ENCODE peak calls at places on chromosomes 2 and 18, in four cellular contexts. F is NCI-H1048; A is stimulated activated CD4-positive, alpha-beta T cell treated with anti-CD3 and anti-CD28 coated beads, Interleukin-1b, Interleukin-23, amount 100 ng/mL, for 24 hours; Q is neuronal stem cell. U is an unnamed sample.

GRCh38 chr2:230824406-230824978 is 40.2 kb upstream of the ITM2C start:
- DNase-seq in F (peak), A (peak), Q (peak), U (peak)

GRCh38 chr18:9946831-9947230 is 33.0 kb downstream of the VAPA start:
- DNase-seq in F (no peak), A (no peak), Q (no peak), U (no peak)

GRCh38 chr2:85669549-85669948 is 1.6 kb upstream of the SFTPB start:
- DNase-seq in F (no peak), A (no peak), Q (no peak), U (peak)

GRCh38 chr2:177799531-177799930 is 273.0 kb downstream of the PDE11A start:
- DNase-seq in F (no peak), A (no peak), Q (peak), U (no peak)

GRCh38 chr2:172200495-172201085 is 97.9 kb upstream of the DLX2 start:
- DNase-seq in F (no peak), A (peak), Q (no peak), U (no peak)

GRCh38 chr2:96399342-96400048 is 63.9 kb downstream of the NCAPH start:
- DNase-seq in F (no peak), A (no peak), Q (no peak), U (no peak)

GRCh38 chr2:119366161-119366648 is 429 bp downstream of the C2orf76 start:
- DNase-seq in F (no peak), A (no peak), Q (no peak), U (no peak)

GRCh38 chr18:40133253-40133652 is 1821.8 kb upstream of the PIK3C3 start:
- DNase-seq in F (no peak), A (no peak), Q (no peak), U (no peak)

GRCh38 chr2:41364842-41365241 is 683.0 kb upstream of the PKDCC start:
- DNase-seq in F (no peak), A (no peak), Q (no peak), U (no peak)

GRCh38 chr2:175468699-175469098 is 287.2 kb upstream of the ATP5MC3 start:
- DNase-seq in F (no peak), A (no peak), Q (no peak), U (no peak)

GRCh38 chr18:74994502-74995403 is 214.2 kb downstream of the PTGR3 start:
- DNase-seq in F (no peak), A (no peak), Q (no peak), U (peak)

GRCh38 chr2:39094717-39095363 is 26.0 kb downstream of the SOS1 start:
- DNase-seq in F (no peak), A (no peak), Q (no peak), U (no peak)

GRCh38 chr2:237441605-237442004 is 27.6 kb upstream of the COL6A3 start:
- DNase-seq in F (no peak), A (no peak), Q (no peak), U (no peak)

GRCh38 chr18:21205695-21206094 is 36.3 kb upstream of the GREB1L start:
- DNase-seq in F (no peak), A (no peak), Q (no peak), U (no peak)

GRCh38 chr2:18500333-18500732 is 60.1 kb downstream of the RDH14 start:
- DNase-seq in F (no peak), A (no peak), Q (no peak), U (no peak)

GRCh38 chr18:9446839-9447238 is 28.5 kb upstream of the RALBP1 start:
- DNase-seq in F (no peak), A (no peak), Q (no peak), U (peak)

GRCh38 chr2:105785095-105785847 is 40.6 kb downstream of the NCK2 start:
- DNase-seq in F (no peak), A (no peak), Q (no peak), U (no peak)

GRCh38 chr2:127599211-127599610 is 46.7 kb upstream of the GPR17 start:
- DNase-seq in F (no peak), A (no peak), Q (no peak), U (no peak)

GRCh38 chr2:50748652-50749174 is 283.2 kb downstream of the NRXN1 start:
- DNase-seq in F (no peak), A (no peak), Q (no peak), U (no peak)

GRCh38 chr2:33340265-33340664 is 136.2 kb upstream of the RASGRP3 start:
- DNase-seq in F (no peak), A (no peak), Q (no peak), U (no peak)

GRCh38 chr2:110868971-110869370 is 136.6 kb downstream of the ACOXL start:
- DNase-seq in F (no peak), A (no peak), Q (no peak), U (no peak)

GRCh38 chr2:143939976-143940375 is 579.9 kb downstream of the ZEB2 start:
- DNase-seq in F (no peak), A (no peak), Q (no peak), U (no peak)

GRCh38 chr18:57819671-57820460 is 16.8 kb upstream of the ATP8B1 start:
- DNase-seq in F (no peak), A (no peak), Q (no peak), U (no peak)

GRCh38 chr2:119491776-119492525 is 32.3 kb downstream of the SCTR start:
- DNase-seq in F (no peak), A (no peak), Q (no peak), U (no peak)

GRCh38 chr2:204920776-204921175 is 375.5 kb downstream of the PARD3B start:
- DNase-seq in F (no peak), A (no peak), Q (no peak), U (no peak)

GRCh38 chr2:215619989-215620388 is 184.1 kb upstream of the FN1 start:
- DNase-seq in F (no peak), A (no peak), Q (no peak), U (no peak)

GRCh38 chr2:186460465-186460864 is 25.6 kb upstream of the ZC3H15 start:
- DNase-seq in F (no peak), A (no peak), Q (no peak), U (no peak)

GRCh38 chr2:70003093-70003830 is 41.8 kb upstream of the ASPRV1 start:
- DNase-seq in F (no peak), A (no peak), Q (no peak), U (no peak)

GRCh38 chr2:98715812-98716451 is 15.0 kb downstream of the MGAT4A start:
- DNase-seq in F (no peak), A (no peak), Q (no peak), U (no peak)

GRCh38 chr2:234291765-234292204 is 205.1 kb downstream of the ARL4C start:
- DNase-seq in F (no peak), A (no peak), Q (no peak), U (no peak)

GRCh38 chr2:43088148-43089073 is 138.0 kb downstream of the ZFP36L2 start:
- DNase-seq in F (no peak), A (no peak), Q (no peak), U (no peak)

GRCh38 chr2:232522014-232522854 is 2.0 kb downstream of the PRSS56 start:
- DNase-seq in F (no peak), A (peak), Q (no peak), U (peak)

GRCh38 chr18:39761273-39761672 is 2193.8 kb upstream of the PIK3C3 start:
- DNase-seq in F (no peak), A (no peak), Q (no peak), U (no peak)

GRCh38 chr2:190343170-190343499 is 254 bp upstream of the INPP1 start:
- DNase-seq in F (no peak), A (no peak), Q (no peak), U (no peak)

GRCh38 chr2:170396799-170397459 is 219.0 kb downstream of the MYO3B start:
- DNase-seq in F (no peak), A (no peak), Q (no peak), U (no peak)

GRCh38 chr2:232779465-232779864 is 3.1 kb upstream of the KCNJ13 start:
- DNase-seq in F (no peak), A (no peak), Q (no peak), U (no peak)

GRCh38 chr2:176096986-176097819 is 2.4 kb upstream of the HOXD12 start:
- DNase-seq in F (peak), A (peak), Q (no peak), U (peak)